ENCODE peak calls at places on chromosomes 5 and 9, in nine cellular contexts. K, S, I, U, M, H, W, V and G are unnamed samples.

GRCh38 chr5:39373797-39374196 is 9.5 kb upstream of the C9 start:
- DNase-seq in U (no peak), M (no peak), K (no peak), W (no peak), S (no peak), I (no peak), V (no peak), H (no peak), G (no peak)

GRCh38 chr5:77850536-77851228 is 74.5 kb upstream of the TBCA start:
- DNase-seq in V (no peak), S (no peak), M (no peak), W (no peak), U (no peak), K (no peak), H (no peak), I (no peak), G (no peak)

GRCh38 chr9:130681769-130682489 is 11.7 kb upstream of the EXOSC2 start:
- DNase-seq in K (no peak), U (no peak), S (no peak), H (no peak), M (peak; percentile 77), I (peak; percentile 18), W (peak; percentile 42), V (no peak), G (no peak)

GRCh38 chr9:35306281-35306680 is 144.5 kb downstream of the UNC13B start:
- DNase-seq in V (no peak), H (no peak), I (no peak), K (no peak), U (no peak), W (no peak), S (peak; percentile 45), M (no peak), G (no peak)

GRCh38 chr5:172113036-172113435 is 75.0 kb downstream of the STK10 start:
- DNase-seq in K (no peak), U (no peak), H (no peak), I (peak; percentile 86), M (no peak), V (no peak), W (no peak), S (no peak), G (no peak)

GRCh38 chr5:14011089-14012004 is 66.9 kb upstream of the DNAH5 start:
- DNase-seq in M (peak; percentile 94), K (peak; percentile 91), S (peak; percentile 86), I (peak; percentile 57), U (peak; percentile 86), V (peak; percentile 83), H (no peak), W (peak; percentile 93), G (peak; percentile 94)

GRCh38 chr9:125430161-125430485 is 168.5 kb downstream of the GAPVD1 start:
- DNase-seq in M (no peak), S (no peak), U (no peak), W (no peak), H (no peak), V (no peak), I (no peak), K (peak; percentile 35), G (no peak)

GRCh38 chr9:34578241-34579096 is 11.1 kb downstream of the CNTFR start:
- DNase-seq in H (no peak), M (peak; percentile 74), I (no peak), W (no peak), V (no peak), S (peak; percentile 63), K (peak; percentile 51), U (no peak), G (no peak)

GRCh38 chr9:31823365-31823764 is 561.1 kb upstream of the ACO1 start:
- DNase-seq in I (no peak), K (no peak), U (no peak), W (no peak), H (no peak), M (no peak), V (no peak), S (no peak), G (no peak)

GRCh38 chr5:151780348-151780747 is 8.6 kb downstream of the G3BP1 start:
- DNase-seq in S (no peak), H (no peak), I (no peak), W (no peak), K (no peak), V (no peak), U (no peak), M (no peak), G (no peak)

GRCh38 chr9:9914174-9914573 is 698.6 kb downstream of the PTPRD start:
- DNase-seq in U (no peak), H (no peak), V (no peak), M (no peak), K (no peak), S (no peak), I (no peak), W (peak; percentile 4), G (no peak)

GRCh38 chr5:144142030-144142825 is 28.2 kb downstream of the YIPF5 start:
- DNase-seq in H (no peak), I (no peak), M (no peak), U (no peak), V (no peak), W (peak; percentile 60), K (no peak), S (peak; percentile 67), G (no peak)

GRCh38 chr9:95073918-95074317 is 243.6 kb downstream of the FANCC start:
- DNase-seq in S (no peak), I (no peak), M (no peak), H (peak; percentile 64), W (no peak), K (no peak), U (no peak), V (no peak), G (no peak)
- H3K4me1 ChIP-seq in S (peaks cover 23% of the 10 kb centered on the region), I (no peaks in the 10 kb centered on the region), M (peaks cover 3% of the 10 kb centered on the region), H (peaks cover 98% of the 10 kb centered on the region), W (peaks cover 100% of the 10 kb centered on the region), K (peaks cover 19% of the 10 kb centered on the region), U (peaks cover 100% of the 10 kb centered on the region), V (peaks cover 11% of the 10 kb centered on the region), G (peaks cover 99% of the 10 kb centered on the region)

GRCh38 chr5:6197427-6197826 is 180.9 kb downstream of the MED10 start:
- DNase-seq in K (no peak), U (no peak), V (no peak), S (no peak), I (no peak), W (no peak), M (no peak), H (no peak), G (no peak)

GRCh38 chr5:6201626-6202025 is 176.7 kb downstream of the MED10 start:
- DNase-seq in S (no peak), K (no peak), I (no peak), V (no peak), H (no peak), W (no peak), U (no peak), M (no peak), G (no peak)

GRCh38 chr5:6202113-6202512 is 176.2 kb downstream of the MED10 start:
- DNase-seq in V (no peak), M (no peak), U (no peak), H (no peak), K (no peak), S (no peak), W (no peak), I (no peak), G (no peak)

GRCh38 chr5:6202615-6203365 is 175.6 kb downstream of the MED10 start:
- DNase-seq in K (no peak), V (no peak), M (peak; percentile 66), H (no peak), S (no peak), I (no peak), W (peak; percentile 7), U (no peak), G (no peak)
- TF ChIP-seq CTCF in K (no peak), V (no peak), M (peak; percentile 47), H (no peak), S (no peak), I (no peak), W (no peak), U (peak; percentile 18), G (no peak)

GRCh38 chr5:68240771-68241170 is 25.2 kb downstream of the PIK3R1 start:
- DNase-seq in U (no peak), S (no peak), V (no peak), W (no peak), I (no peak), K (no peak), M (no peak), H (no peak), G (no peak)

GRCh38 chr5:68243251-68243650 is 27.7 kb downstream of the PIK3R1 start:
- DNase-seq in M (no peak), I (no peak), S (no peak), K (no peak), V (no peak), H (no peak), W (no peak), U (no peak), G (no peak)

GRCh38 chr5:68240196-68240595 is 24.6 kb downstream of the PIK3R1 start:
- DNase-seq in H (no peak), S (no peak), I (no peak), K (no peak), U (no peak), M (no peak), W (no peak), V (no peak), G (no peak)

GRCh38 chr5:68243681-68244080 is 28.1 kb downstream of the PIK3R1 start:
- DNase-seq in U (no peak), V (no peak), W (no peak), K (no peak), H (no peak), I (no peak), S (no peak), M (no peak), G (no peak)

DNA sequence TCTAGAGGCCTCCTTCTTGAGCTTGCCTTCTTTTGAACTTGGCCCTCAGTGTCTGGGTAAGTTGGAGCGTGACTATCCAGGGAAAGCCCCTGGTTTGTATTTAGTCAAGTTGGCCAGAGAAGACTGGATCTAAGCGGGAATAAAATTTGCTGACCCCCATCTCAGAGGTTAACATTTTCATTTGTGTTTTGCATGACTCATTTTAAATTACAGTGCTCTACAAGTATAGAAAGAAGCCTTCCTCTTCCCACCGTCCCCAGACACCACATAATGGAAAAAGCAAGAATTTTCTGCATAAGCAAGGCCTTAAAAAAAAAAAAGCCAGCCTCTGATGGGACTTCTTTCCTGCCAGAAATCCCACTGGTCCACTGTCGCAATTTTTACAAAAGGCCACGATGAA is 27.2 kb downstream of the PIK3R1 start:
- DNase-seq in S (peak; percentile 65), W (no peak), U (no peak), H (no peak), I (no peak), M (no peak), K (no peak), V (no peak), G (no peak)
- TF ChIP-seq POLR2A in S (no peak), W (no peak), U (no peak), H (no peak), I (no peak), M (no peak), K (no peak), V (no peak), G (no peak)

DNA sequence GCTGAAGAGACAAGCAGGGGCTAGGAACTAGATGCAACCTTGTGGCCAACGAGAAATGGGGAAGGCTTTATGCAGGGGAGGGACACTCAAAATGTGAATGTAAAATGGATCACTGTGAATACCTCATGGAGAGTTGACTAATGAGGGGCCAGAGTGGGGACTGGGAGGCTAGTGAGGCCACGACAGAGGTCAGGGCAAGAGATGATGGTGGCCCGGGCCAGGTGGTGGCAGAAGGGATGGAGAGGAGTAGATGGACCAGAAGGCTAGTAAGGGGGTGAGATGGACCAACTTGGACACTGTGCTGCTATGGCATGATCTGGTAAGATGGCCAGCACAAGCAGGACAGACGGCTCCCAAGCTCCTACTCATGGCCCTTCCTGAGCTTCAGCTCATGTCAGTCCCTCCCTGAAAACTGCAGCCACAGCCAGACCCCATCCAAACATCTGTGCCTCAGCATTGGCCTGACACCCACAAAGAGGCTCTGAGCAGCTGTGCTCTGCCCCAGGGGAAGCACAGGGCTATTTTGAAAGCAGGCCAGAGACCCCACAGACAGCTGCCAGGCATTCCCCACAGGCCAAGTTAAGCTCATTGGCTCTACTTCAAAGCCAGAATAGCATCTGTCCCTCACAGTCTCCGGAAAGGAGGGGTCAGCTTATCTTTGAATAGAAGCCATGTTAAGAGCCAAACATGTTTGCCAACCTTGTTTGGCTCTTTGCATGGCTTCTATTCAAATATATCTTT is 22.1 kb downstream of the P4HA2 start:
- DNase-seq in M (no peak), V (no peak), H (peak; percentile 61), I (no peak), U (peak; percentile 57), K (no peak), S (peak; percentile 25), W (no peak), G (no peak)
- H3K4me1 ChIP-seq in M (no peaks in the 10 kb centered on the region), V (no peaks in the 10 kb centered on the region), H (peaks cover 13% of the 10 kb centered on the region), I (no peaks in the 10 kb centered on the region), U (peaks cover 58% of the 10 kb centered on the region), K (no peaks in the 10 kb centered on the region), S (peaks cover 7% of the 10 kb centered on the region), W (no peaks in the 10 kb centered on the region), G (peaks cover 59% of the 10 kb centered on the region)